ENCODE peak calls at places on chromosomes 2 and 18, in ten cellular contexts. E is foreskin fibroblast, B is right atrium auricular region, K is heart right ventricle, A is fibroblast of pulmonary artery, N is HCT116, T is adrenal gland, R is neural progenitor cell, Y is cardiac fibroblast, D is thyroid gland. U is an unnamed sample.

GRCh38 chr18:74682141-74682997 is 84.7 kb downstream of the ZNF407 start:
- DNase-seq in D (no peak), A (peak; percentile 7), N (no peak), E (no peak), T (no peak), Y (peak; percentile 6), B (no peak), K (no peak), R (no peak), U (no peak)

GRCh38 chr2:179581605-179582004 is 279.8 kb downstream of the ZNF385B start:
- DNase-seq in T (no peak), K (no peak), N (peak; percentile 88), B (no peak), Y (no peak), D (no peak), A (no peak), E (no peak), R (no peak), U (no peak)

GRCh38 chr18:24103622-24104021 is 35.2 kb upstream of the CABYR start:
- DNase-seq in R (no peak), K (no peak), E (no peak), Y (peak; percentile 15), T (no peak), N (no peak), A (no peak), D (no peak), B (no peak), U (no peak)

GRCh38 chr2:64819774-64820688 is 166.3 kb upstream of the SERTAD2 start:
- DNase-seq in Y (no peak), E (no peak), A (no peak), D (no peak), K (no peak), N (no peak), B (no peak), T (no peak), R (no peak), U (no peak)

GRCh38 chr18:50061876-50062517 is 132.9 kb downstream of the MYO5B start:
- DNase-seq in B (no peak), D (peak; percentile 91), N (no peak), A (peak; percentile 22), Y (peak; percentile 33), K (peak; percentile 40), R (no peak), T (no peak), E (no peak), U (no peak)

GRCh38 chr2:97969466-97970067 is 26.2 kb downstream of the TMEM131 start:
- DNase-seq in A (peak; percentile 53), E (no peak), B (no peak), N (no peak), R (no peak), D (no peak), T (no peak), K (no peak), Y (peak; percentile 60), U (no peak)

GRCh38 chr2:241451840-241452461 is 56.4 kb downstream of the STK25 start:
- DNase-seq in T (no peak), Y (no peak), D (no peak), A (no peak), B (no peak), K (no peak), E (no peak), R (no peak), N (no peak), U (peak; percentile 19)

GRCh38 chr2:85164145-85164559 is 31.0 kb downstream of the TCF7L1 start:
- DNase-seq in D (no peak), Y (no peak), K (no peak), T (peak; percentile 53), A (no peak), B (no peak), E (no peak), N (no peak), R (peak; percentile 40), U (no peak)

GRCh38 chr2:174544156-174544555 is 53.4 kb downstream of the WIPF1 start:
- DNase-seq in A (peak; percentile 46), T (no peak), D (no peak), B (no peak), N (no peak), Y (peak; percentile 12), K (no peak), R (no peak), E (no peak), U (no peak)

GRCh38 chr2:100262043-100262442 is 60.3 kb downstream of the LONRF2 start:
- DNase-seq in N (no peak), E (no peak), T (no peak), A (no peak), D (no peak), K (no peak), Y (no peak), B (no peak), R (no peak), U (no peak)

GRCh38 chr2:195498176-195498575 is 158.8 kb upstream of the SLC39A10 start:
- DNase-seq in K (no peak), T (peak; percentile 89), E (no peak), B (no peak), D (peak; percentile 70), R (peak; percentile 60), N (peak; percentile 33), Y (peak; percentile 54), A (peak; percentile 62), U (no peak)

GRCh38 chr18:3332376-3332775 is 70.4 kb downstream of the MYL12B start:
- DNase-seq in K (no peak), A (peak; percentile 72), B (no peak), T (no peak), Y (peak; percentile 71), D (no peak), E (no peak), N (no peak), R (no peak), U (no peak)

GRCh38 chr18:62863629-62864028 is 148.3 kb downstream of the PHLPP1 start:
- DNase-seq in D (no peak), A (peak; percentile 16), E (peak; percentile 89), K (peak; percentile 25), R (no peak), B (no peak), Y (no peak), N (peak; percentile 61), T (peak; percentile 71), U (no peak)

GRCh38 chr18:8455661-8456614 is 153.3 kb upstream of the RAB12 start:
- DNase-seq in R (no peak), D (no peak), B (no peak), A (no peak), N (no peak), K (no peak), E (no peak), T (no peak), Y (no peak), U (no peak)

GRCh38 chr2:239688098-239688497 is 287.3 kb upstream of the HDAC4 start:
- DNase-seq in D (no peak), K (no peak), T (peak; percentile 27), A (no peak), Y (no peak), N (no peak), R (no peak), E (no peak), B (peak; percentile 13), U (peak; percentile 43)

GRCh38 chr2:231795525-231796327 is 9.5 kb downstream of the COPS7B start:
- DNase-seq in N (peak; percentile 81), Y (peak; percentile 73), R (peak; percentile 22), D (peak; percentile 71), K (no peak), B (no peak), T (peak; percentile 90), E (peak; percentile 79), A (peak; percentile 81), U (no peak)

GRCh38 chr2:165610591-165611029 is 141.1 kb downstream of the CSRNP3 start:
- DNase-seq in Y (no peak), R (no peak), B (no peak), T (no peak), D (no peak), E (no peak), A (no peak), K (no peak), N (no peak), U (no peak)

GRCh38 chr2:19748073-19748375 is 153.8 kb downstream of the TTC32 start:
- DNase-seq in E (no peak), R (no peak), K (no peak), A (no peak), Y (no peak), N (no peak), T (no peak), B (peak; percentile 51), D (no peak), U (peak; percentile 70)
- TF ChIP-seq CTCF in E (no peak), R (no peak), K (no peak), A (no peak), Y (no peak), N (peak; percentile 18), T (no peak), B (no peak), D (no peak), U (no peak)

GRCh38 chr2:1136071-1136470 is 185.4 kb downstream of the SNTG2 start:
- DNase-seq in D (no peak), R (peak; percentile 46), Y (peak; percentile 1), B (no peak), T (no peak), A (no peak), N (no peak), K (no peak), E (peak; percentile 12), U (no peak)
- TF ChIP-seq CTCF in D (no peak), R (peak; percentile 66), Y (peak; percentile 30), B (no peak), T (no peak), A (no peak), N (peak; percentile 52), K (no peak), E (peak; percentile 61), U (no peak)

GRCh38 chr2:19651466-19651865 is 250.3 kb downstream of the TTC32 start:
- DNase-seq in K (no peak), D (no peak), R (no peak), B (no peak), N (no peak), E (peak; percentile 70), Y (no peak), A (no peak), T (no peak), U (peak; percentile 17)

GRCh38 chr2:19649785-19650380 is 251.9 kb downstream of the TTC32 start:
- DNase-seq in R (no peak), T (no peak), K (peak; percentile 38), N (no peak), E (peak; percentile 99), D (no peak), B (peak; percentile 81), Y (peak; percentile 99), A (peak; percentile 100), U (peak; percentile 66)

GRCh38 chr2:19646987-19647386 is 254.8 kb downstream of the TTC32 start:
- DNase-seq in A (no peak), T (no peak), R (no peak), E (no peak), B (no peak), Y (no peak), D (no peak), K (no peak), N (no peak), U (no peak)

GRCh38 chr2:19648583-19648982 is 253.2 kb downstream of the TTC32 start:
- DNase-seq in Y (peak; percentile 89), A (peak; percentile 91), D (no peak), E (peak; percentile 87), B (no peak), N (no peak), R (no peak), T (no peak), K (no peak), U (peak; percentile 76)

GRCh38 chr2:19649107-19649506 is 252.7 kb downstream of the TTC32 start:
- DNase-seq in A (peak; percentile 49), D (no peak), K (no peak), T (no peak), E (peak; percentile 33), Y (peak; percentile 32), N (no peak), R (no peak), B (no peak), U (no peak)
- TF ChIP-seq CTCF in A (peak; percentile 13), D (no peak), K (no peak), T (no peak), E (no peak), Y (no peak), N (no peak), R (no peak), B (no peak), U (no peak)

GRCh38 chr2:45881970-45882581 is 230.6 kb downstream of the PRKCE start:
- DNase-seq in K (no peak), T (no peak), Y (no peak), A (no peak), E (no peak), R (no peak), N (no peak), D (no peak), B (no peak), U (no peak)
- TF ChIP-seq CTCF in K (no peak), T (no peak), Y (no peak), A (no peak), E (no peak), R (no peak), N (no peak), D (no peak), B (no peak), U (no peak)